ENCODE peak calls at places on chromosomes 5 and 9, in five cellular contexts. L is SK-N-DZ; P is A172; J is kidney tubule cell; V is activated CD4-positive, CD25-positive, alpha-beta regulatory T cell treated with anti-CD3 and anti-CD28 coated beads, Interleukin-2, amount 50 U/mL, for 16 hours. C is an unnamed sample.
A peak's percentile ranks its signal among the peaks of the same experiment; 100 is the strongest.

GRCh38 chr5:164119806-164120440 is 614.5 kb downstream of the MAT2B start:
- DNase-seq in J (peak; percentile 42), P (peak; percentile 46), L (peak; percentile 23), V (no peak), C (no peak)

GRCh38 chr9:132372177-132373095 is 17.6 kb upstream of the SETX start:
- DNase-seq in L (no peak), J (peak; percentile 67), V (no peak), P (peak; percentile 73), C (no peak)

GRCh38 chr5:178143901-178144300 is 9.8 kb downstream of the NHP2 start:
- DNase-seq in L (no peak), J (no peak), P (no peak), V (no peak), C (no peak)

GRCh38 chr9:114484854-114485443 is 20.3 kb downstream of the WHRN start:
- DNase-seq in J (peak; percentile 29), L (no peak), V (no peak), P (peak; percentile 90), C (no peak)

GRCh38 chr9:136051568-136052432 is 43.3 kb downstream of the NACC2 start:
- DNase-seq in V (no peak), J (peak; percentile 96), L (no peak), P (peak; percentile 100), C (no peak)

GRCh38 chr5:61333351-61334223 is 1.5 kb downstream of the ZSWIM6 start:
- DNase-seq in V (no peak), J (peak; percentile 48), L (peak; percentile 41), P (no peak), C (peak; percentile 62)

GRCh38 chr5:39231705-39232525 is 12.6 kb upstream of the FYB1 start:
- DNase-seq in P (peak; percentile 33), V (no peak), L (no peak), J (peak; percentile 31), C (no peak)

GRCh38 chr5:34898258-34898895 is 16.9 kb downstream of the RAD1 start:
- DNase-seq in L (peak; percentile 61), P (peak; percentile 60), J (peak; percentile 72), V (no peak), C (peak; percentile 46)